ENCODE peak calls at places on chromosomes 6 and 20, in seven cellular contexts. One of them, this sample, is unnamed. For H3K9me3, the result is how much of the 10 kb centered on the place peaks cover.

GRCh38 chr6:161137320-161137719 is 136.5 kb downstream of the AGPAT4 start:
- DNase-seq in fibroblast of lung: no peak
- DNase-seq in small intestine: no peak
- DNase-seq in heart right ventricle: no peak
- DNase-seq in naive thymus-derived CD4-positive, alpha-beta T cell: no peak
- DNase-seq in upper lobe of right lung: no peak
- DNase-seq in testis: no peak
- DNase-seq in this sample: no peak

GRCh38 chr6:31143148-31143547 is 4.3 kb upstream of the PSORS1C2 start:
- DNase-seq in fibroblast of lung: peak
- DNase-seq in small intestine: no peak
- DNase-seq in heart right ventricle: peak
- DNase-seq in naive thymus-derived CD4-positive, alpha-beta T cell: no peak
- DNase-seq in upper lobe of right lung: no peak
- DNase-seq in testis: peak
- DNase-seq in this sample: no peak

GRCh38 chr6:48476257-48476656 is 365.3 kb upstream of the PTCHD4 start:
- DNase-seq in fibroblast of lung: peak
- DNase-seq in small intestine: no peak
- DNase-seq in heart right ventricle: no peak
- DNase-seq in naive thymus-derived CD4-positive, alpha-beta T cell: no peak
- DNase-seq in upper lobe of right lung: no peak
- DNase-seq in testis: no peak
- DNase-seq in this sample: peak

GRCh38 chr6:20056350-20056992 is 155.8 kb downstream of the MBOAT1 start:
- DNase-seq in fibroblast of lung: peak
- DNase-seq in small intestine: peak
- DNase-seq in heart right ventricle: no peak
- DNase-seq in naive thymus-derived CD4-positive, alpha-beta T cell: no peak
- DNase-seq in upper lobe of right lung: no peak
- DNase-seq in testis: no peak
- DNase-seq in this sample: no peak

GRCh38 chr20:49770634-49771033 is 42.0 kb upstream of the SLC9A8 start:
- DNase-seq in fibroblast of lung: no peak
- DNase-seq in small intestine: no peak
- DNase-seq in heart right ventricle: no peak
- DNase-seq in naive thymus-derived CD4-positive, alpha-beta T cell: no peak
- DNase-seq in upper lobe of right lung: no peak
- DNase-seq in testis: no peak
- DNase-seq in this sample: no peak

GRCh38 chr20:7038029-7038428 is 270.5 kb downstream of the BMP2 start:
- DNase-seq in fibroblast of lung: peak
- DNase-seq in small intestine: no peak
- DNase-seq in heart right ventricle: no peak
- DNase-seq in naive thymus-derived CD4-positive, alpha-beta T cell: no peak
- DNase-seq in upper lobe of right lung: no peak
- DNase-seq in testis: no peak
- DNase-seq in this sample: no peak

GRCh38 chr6:797479-798077 is 104.6 kb upstream of the EXOC2 start:
- DNase-seq in fibroblast of lung: peak
- DNase-seq in small intestine: peak
- DNase-seq in heart right ventricle: no peak
- DNase-seq in naive thymus-derived CD4-positive, alpha-beta T cell: peak
- DNase-seq in upper lobe of right lung: no peak
- DNase-seq in testis: peak
- DNase-seq in this sample: peak

GRCh38 chr20:60791823-60792222 is 460.2 kb upstream of the CDH4 start:
- DNase-seq in fibroblast of lung: no peak
- DNase-seq in small intestine: no peak
- DNase-seq in heart right ventricle: no peak
- DNase-seq in naive thymus-derived CD4-positive, alpha-beta T cell: no peak
- DNase-seq in upper lobe of right lung: no peak
- DNase-seq in testis: no peak
- DNase-seq in this sample: no peak

GRCh38 chr6:149234051-149234962 is 83.2 kb upstream of the TAB2 start:
- DNase-seq in fibroblast of lung: peak
- DNase-seq in small intestine: no peak
- DNase-seq in heart right ventricle: no peak
- DNase-seq in naive thymus-derived CD4-positive, alpha-beta T cell: peak
- DNase-seq in upper lobe of right lung: no peak
- DNase-seq in testis: no peak
- DNase-seq in this sample: no peak

GRCh38 chr6:105678516-105678915 is 275.6 kb upstream of the PREP start:
- DNase-seq in fibroblast of lung: peak
- DNase-seq in small intestine: peak
- DNase-seq in heart right ventricle: no peak
- DNase-seq in naive thymus-derived CD4-positive, alpha-beta T cell: no peak
- DNase-seq in upper lobe of right lung: no peak
- DNase-seq in testis: no peak
- DNase-seq in this sample: no peak

GRCh38 chr6:149615805-149616204 is 32.7 kb downstream of the KATNA1 start:
- DNase-seq in fibroblast of lung: no peak
- DNase-seq in small intestine: no peak
- DNase-seq in heart right ventricle: no peak
- DNase-seq in naive thymus-derived CD4-positive, alpha-beta T cell: no peak
- DNase-seq in upper lobe of right lung: no peak
- DNase-seq in testis: no peak
- DNase-seq in this sample: no peak

GRCh38 chr20:18524646-18525045 is 16.9 kb downstream of the SEC23B start:
- DNase-seq in fibroblast of lung: peak
- DNase-seq in small intestine: no peak
- DNase-seq in heart right ventricle: no peak
- DNase-seq in naive thymus-derived CD4-positive, alpha-beta T cell: no peak
- DNase-seq in upper lobe of right lung: no peak
- DNase-seq in testis: no peak
- DNase-seq in this sample: no peak

GRCh38 chr20:21522479-21523397 is 8.9 kb upstream of the NKX2-2 start:
- DNase-seq in fibroblast of lung: no peak
- DNase-seq in small intestine: peak
- DNase-seq in heart right ventricle: no peak
- DNase-seq in naive thymus-derived CD4-positive, alpha-beta T cell: no peak
- DNase-seq in upper lobe of right lung: no peak
- DNase-seq in testis: no peak
- DNase-seq in this sample: no peak

GRCh38 chr6:163176097-163176496 is 238.4 kb upstream of the QKI start:
- DNase-seq in fibroblast of lung: no peak
- DNase-seq in small intestine: no peak
- DNase-seq in heart right ventricle: no peak
- DNase-seq in naive thymus-derived CD4-positive, alpha-beta T cell: no peak
- DNase-seq in upper lobe of right lung: no peak
- DNase-seq in testis: no peak
- DNase-seq in this sample: no peak

GRCh38 chr6:97841763-97842162 is 558.7 kb upstream of the MMS22L start:
- DNase-seq in fibroblast of lung: peak
- DNase-seq in small intestine: no peak
- DNase-seq in heart right ventricle: no peak
- DNase-seq in naive thymus-derived CD4-positive, alpha-beta T cell: no peak
- DNase-seq in upper lobe of right lung: no peak
- DNase-seq in testis: no peak
- DNase-seq in this sample: no peak

GRCh38 chr6:73452107-73452461 is at the start of gene CGAS:
- DNase-seq in fibroblast of lung: peak
- DNase-seq in small intestine: peak
- DNase-seq in heart right ventricle: peak
- DNase-seq in naive thymus-derived CD4-positive, alpha-beta T cell: peak
- DNase-seq in upper lobe of right lung: peak
- DNase-seq in testis: peak
- DNase-seq in this sample: peak

GRCh38 chr6:132511836-132512230 is 1.1 kb downstream of the STX7 start:
- DNase-seq in fibroblast of lung: no peak
- DNase-seq in small intestine: peak
- DNase-seq in heart right ventricle: no peak
- DNase-seq in naive thymus-derived CD4-positive, alpha-beta T cell: no peak
- DNase-seq in upper lobe of right lung: no peak
- DNase-seq in testis: no peak
- DNase-seq in this sample: no peak

GRCh38 chr6:30013296-30013922 is 47.7 kb upstream of the POLR1H start:
- DNase-seq in fibroblast of lung: no peak
- DNase-seq in small intestine: peak
- DNase-seq in heart right ventricle: peak
- DNase-seq in naive thymus-derived CD4-positive, alpha-beta T cell: peak
- DNase-seq in upper lobe of right lung: no peak
- DNase-seq in testis: no peak
- DNase-seq in this sample: peak

GRCh38 chr20:14710941-14711340 is 373.5 kb upstream of the FLRT3 start:
- DNase-seq in fibroblast of lung: no peak
- DNase-seq in small intestine: no peak
- DNase-seq in heart right ventricle: no peak
- DNase-seq in naive thymus-derived CD4-positive, alpha-beta T cell: no peak
- DNase-seq in upper lobe of right lung: no peak
- DNase-seq in testis: no peak
- DNase-seq in this sample: no peak

GRCh38 chr6:110875548-110876169 is 1.1 kb downstream of the AMD1 start:
- DNase-seq in fibroblast of lung: peak
- DNase-seq in small intestine: peak
- DNase-seq in heart right ventricle: peak
- DNase-seq in naive thymus-derived CD4-positive, alpha-beta T cell: peak
- DNase-seq in upper lobe of right lung: peak
- DNase-seq in testis: peak
- DNase-seq in this sample: peak

GRCh38 chr6:155523821-155524238 is 68.2 kb upstream of the NOX3 start:
- DNase-seq in fibroblast of lung: no peak
- DNase-seq in small intestine: no peak
- DNase-seq in heart right ventricle: no peak
- DNase-seq in naive thymus-derived CD4-positive, alpha-beta T cell: no peak
- DNase-seq in upper lobe of right lung: no peak
- DNase-seq in testis: no peak
- DNase-seq in this sample: no peak

GRCh38 chr6:69294407-69294806 is 502.4 kb downstream of the LMBRD1 start:
- DNase-seq in fibroblast of lung: no peak
- DNase-seq in small intestine: no peak
- DNase-seq in heart right ventricle: no peak
- DNase-seq in naive thymus-derived CD4-positive, alpha-beta T cell: no peak
- DNase-seq in upper lobe of right lung: no peak
- DNase-seq in testis: no peak
- DNase-seq in this sample: no peak

GRCh38 chr6:169343886-169344525 is 90.4 kb upstream of the THBS2 start:
- DNase-seq in fibroblast of lung: no peak
- DNase-seq in small intestine: no peak
- DNase-seq in heart right ventricle: no peak
- DNase-seq in naive thymus-derived CD4-positive, alpha-beta T cell: no peak
- DNase-seq in upper lobe of right lung: no peak
- DNase-seq in testis: no peak
- DNase-seq in this sample: no peak

GRCh38 chr20:63495167-63495720 is 3.6 kb downstream of the EEF1A2 start:
- DNase-seq in fibroblast of lung: no peak
- DNase-seq in small intestine: no peak
- DNase-seq in heart right ventricle: no peak
- DNase-seq in naive thymus-derived CD4-positive, alpha-beta T cell: no peak
- DNase-seq in upper lobe of right lung: no peak
- DNase-seq in testis: no peak
- DNase-seq in this sample: no peak

GRCh38 chr20:36152266-36152665 is 2.3 kb upstream of the EPB41L1 start:
- DNase-seq in fibroblast of lung: no peak
- DNase-seq in small intestine: no peak
- DNase-seq in heart right ventricle: peak
- DNase-seq in naive thymus-derived CD4-positive, alpha-beta T cell: no peak
- DNase-seq in upper lobe of right lung: no peak
- DNase-seq in testis: peak
- DNase-seq in this sample: no peak

GRCh38 chr6:155310596-155310995 is 3.7 kb downstream of the TFB1M start:
- DNase-seq in fibroblast of lung: peak
- DNase-seq in small intestine: no peak
- DNase-seq in heart right ventricle: no peak
- DNase-seq in naive thymus-derived CD4-positive, alpha-beta T cell: no peak
- DNase-seq in upper lobe of right lung: no peak
- DNase-seq in testis: no peak
- DNase-seq in this sample: no peak

GRCh38 chr20:29297411-29298270 is 1959.8 kb upstream of the DEFB115 start:
- DNase-seq in fibroblast of lung: no peak
- DNase-seq in small intestine: no peak
- DNase-seq in heart right ventricle: no peak
- DNase-seq in naive thymus-derived CD4-positive, alpha-beta T cell: no peak
- DNase-seq in upper lobe of right lung: no peak
- DNase-seq in testis: no peak
- DNase-seq in this sample: no peak
- H3K9me3 ChIP-seq in fibroblast of lung: under half
- H3K9me3 ChIP-seq in small intestine: under half
- H3K9me3 ChIP-seq in heart right ventricle: under half
- H3K9me3 ChIP-seq in naive thymus-derived CD4-positive, alpha-beta T cell: under half
- H3K9me3 ChIP-seq in upper lobe of right lung: under half
- H3K9me3 ChIP-seq in testis: under half
- H3K9me3 ChIP-seq in this sample: under half

GRCh38 chr6:136438445-136438844 is 111.8 kb downstream of the MAP7 start:
- DNase-seq in fibroblast of lung: no peak
- DNase-seq in small intestine: no peak
- DNase-seq in heart right ventricle: no peak
- DNase-seq in naive thymus-derived CD4-positive, alpha-beta T cell: no peak
- DNase-seq in upper lobe of right lung: no peak
- DNase-seq in testis: no peak
- DNase-seq in this sample: no peak

GRCh38 chr6:136439514-136440186 is 110.6 kb downstream of the MAP7 start:
- DNase-seq in fibroblast of lung: peak
- DNase-seq in small intestine: peak
- DNase-seq in heart right ventricle: no peak
- DNase-seq in naive thymus-derived CD4-positive, alpha-beta T cell: no peak
- DNase-seq in upper lobe of right lung: no peak
- DNase-seq in testis: no peak
- DNase-seq in this sample: no peak

GRCh38 chr6:136440187-136440582 is 110.0 kb downstream of the MAP7 start:
- DNase-seq in fibroblast of lung: peak
- DNase-seq in small intestine: no peak
- DNase-seq in heart right ventricle: no peak
- DNase-seq in naive thymus-derived CD4-positive, alpha-beta T cell: no peak
- DNase-seq in upper lobe of right lung: no peak
- DNase-seq in testis: no peak
- DNase-seq in this sample: no peak

GRCh38 chr6:136437246-136437645 is 113.0 kb downstream of the MAP7 start:
- DNase-seq in fibroblast of lung: no peak
- DNase-seq in small intestine: no peak
- DNase-seq in heart right ventricle: no peak
- DNase-seq in naive thymus-derived CD4-positive, alpha-beta T cell: no peak
- DNase-seq in upper lobe of right lung: no peak
- DNase-seq in testis: no peak
- DNase-seq in this sample: no peak

GRCh38 chr6:136435096-136435495 is 115.1 kb downstream of the MAP7 start:
- DNase-seq in fibroblast of lung: no peak
- DNase-seq in small intestine: peak
- DNase-seq in heart right ventricle: no peak
- DNase-seq in naive thymus-derived CD4-positive, alpha-beta T cell: no peak
- DNase-seq in upper lobe of right lung: no peak
- DNase-seq in testis: no peak
- DNase-seq in this sample: no peak
- H3K4me3 ChIP-seq in fibroblast of lung: no peak
- H3K4me3 ChIP-seq in small intestine: no peak
- H3K4me3 ChIP-seq in heart right ventricle: no peak
- H3K4me3 ChIP-seq in naive thymus-derived CD4-positive, alpha-beta T cell: no peak
- H3K4me3 ChIP-seq in upper lobe of right lung: no peak
- H3K4me3 ChIP-seq in testis: no peak
- H3K4me3 ChIP-seq in this sample: no peak

GRCh38 chr6:3085074-3085473 is 16.8 kb downstream of the RIPK1 start:
- DNase-seq in fibroblast of lung: no peak
- DNase-seq in small intestine: no peak
- DNase-seq in heart right ventricle: no peak
- DNase-seq in naive thymus-derived CD4-positive, alpha-beta T cell: no peak
- DNase-seq in upper lobe of right lung: no peak
- DNase-seq in testis: no peak
- DNase-seq in this sample: no peak
- H3K9me3 ChIP-seq in fibroblast of lung: under half
- H3K9me3 ChIP-seq in small intestine: under half
- H3K9me3 ChIP-seq in heart right ventricle: under half
- H3K9me3 ChIP-seq in naive thymus-derived CD4-positive, alpha-beta T cell: under half
- H3K9me3 ChIP-seq in upper lobe of right lung: under half
- H3K9me3 ChIP-seq in testis: under half
- H3K9me3 ChIP-seq in this sample: under half

GRCh38 chr6:18753071-18753470 is 365.9 kb downstream of the RNF144B start:
- DNase-seq in fibroblast of lung: no peak
- DNase-seq in small intestine: no peak
- DNase-seq in heart right ventricle: no peak
- DNase-seq in naive thymus-derived CD4-positive, alpha-beta T cell: no peak
- DNase-seq in upper lobe of right lung: no peak
- DNase-seq in testis: no peak
- DNase-seq in this sample: no peak
- H3K4me3 ChIP-seq in fibroblast of lung: no peak
- H3K4me3 ChIP-seq in small intestine: no peak
- H3K4me3 ChIP-seq in heart right ventricle: no peak
- H3K4me3 ChIP-seq in naive thymus-derived CD4-positive, alpha-beta T cell: no peak
- H3K4me3 ChIP-seq in upper lobe of right lung: no peak
- H3K4me3 ChIP-seq in testis: no peak
- H3K4me3 ChIP-seq in this sample: no peak

This sample was measured in SJCRH30.